ENCODE peak calls at places on chromosomes 12 and 14, in ten cellular contexts. One of them, this sample, is unnamed.

GRCh38 chr14:66974397-66975025 is 214.7 kb upstream of the GARIN2 start:
- DNase-seq in Kasumi-1: no peak
- DNase-seq in left ventricle myocardium inferior: no peak
- DNase-seq in fibroblast of the aortic adventitia: peak; percentile 32
- DNase-seq in SW 1271: no peak
- DNase-seq in tibial artery: no peak
- DNase-seq in brain microvascular endothelial cell: peak; percentile 57
- DNase-seq in T-helper 2 cell: no peak
- DNase-seq in NCI-H187 treated with DMSO at 0.1 percent for 48 hours: no peak
- DNase-seq in HT1080: peak; percentile 31
- DNase-seq in this sample: no peak

GRCh38 chr14:74615735-74616134 is 3.7 kb upstream of the LTBP2 start:
- DNase-seq in Kasumi-1: no peak
- DNase-seq in left ventricle myocardium inferior: no peak
- DNase-seq in fibroblast of the aortic adventitia: no peak
- DNase-seq in SW 1271: no peak
- DNase-seq in tibial artery: peak; percentile 74
- DNase-seq in brain microvascular endothelial cell: no peak
- DNase-seq in T-helper 2 cell: no peak
- DNase-seq in NCI-H187 treated with DMSO at 0.1 percent for 48 hours: no peak
- DNase-seq in HT1080: no peak
- DNase-seq in this sample: no peak

GRCh38 chr14:102421366-102422057 is 58.8 kb downstream of the TECPR2 start:
- DNase-seq in Kasumi-1: no peak
- DNase-seq in left ventricle myocardium inferior: no peak
- DNase-seq in fibroblast of the aortic adventitia: no peak
- DNase-seq in SW 1271: no peak
- DNase-seq in tibial artery: no peak
- DNase-seq in brain microvascular endothelial cell: no peak
- DNase-seq in T-helper 2 cell: no peak
- DNase-seq in NCI-H187 treated with DMSO at 0.1 percent for 48 hours: no peak
- DNase-seq in HT1080: no peak
- DNase-seq in this sample: no peak

GRCh38 chr12:124809878-124810277 is 53.8 kb downstream of the SCARB1 start:
- DNase-seq in Kasumi-1: no peak
- DNase-seq in left ventricle myocardium inferior: no peak
- DNase-seq in fibroblast of the aortic adventitia: peak; percentile 57
- DNase-seq in SW 1271: no peak
- DNase-seq in tibial artery: no peak
- DNase-seq in brain microvascular endothelial cell: no peak
- DNase-seq in T-helper 2 cell: no peak
- DNase-seq in NCI-H187 treated with DMSO at 0.1 percent for 48 hours: no peak
- DNase-seq in HT1080: no peak
- DNase-seq in this sample: no peak

GRCh38 chr12:6608592-6609311 is 1.6 kb upstream of the CHD4 start:
- DNase-seq in Kasumi-1: no peak
- DNase-seq in left ventricle myocardium inferior: peak; percentile 25
- DNase-seq in fibroblast of the aortic adventitia: peak; percentile 37
- DNase-seq in SW 1271: no peak
- DNase-seq in tibial artery: peak; percentile 80
- DNase-seq in brain microvascular endothelial cell: no peak
- DNase-seq in T-helper 2 cell: no peak
- DNase-seq in NCI-H187 treated with DMSO at 0.1 percent for 48 hours: no peak
- DNase-seq in HT1080: no peak
- DNase-seq in this sample: no peak

GRCh38 chr14:90520326-90520725 is 123.5 kb downstream of the CALM1 start:
- DNase-seq in Kasumi-1: no peak
- DNase-seq in left ventricle myocardium inferior: no peak
- DNase-seq in fibroblast of the aortic adventitia: no peak
- DNase-seq in SW 1271: no peak
- DNase-seq in tibial artery: no peak
- DNase-seq in brain microvascular endothelial cell: no peak
- DNase-seq in T-helper 2 cell: no peak
- DNase-seq in NCI-H187 treated with DMSO at 0.1 percent for 48 hours: no peak
- DNase-seq in HT1080: no peak
- DNase-seq in this sample: no peak

GRCh38 chr12:105228966-105229365 is 7.0 kb downstream of the APPL2 start:
- DNase-seq in Kasumi-1: no peak
- DNase-seq in left ventricle myocardium inferior: no peak
- DNase-seq in fibroblast of the aortic adventitia: no peak
- DNase-seq in SW 1271: no peak
- DNase-seq in tibial artery: no peak
- DNase-seq in brain microvascular endothelial cell: no peak
- DNase-seq in T-helper 2 cell: no peak
- DNase-seq in NCI-H187 treated with DMSO at 0.1 percent for 48 hours: no peak
- DNase-seq in HT1080: no peak
- DNase-seq in this sample: no peak

GRCh38 chr12:51351913-51352532 is 5.5 kb upstream of the CELA1 start:
- DNase-seq in Kasumi-1: peak; percentile 70
- DNase-seq in left ventricle myocardium inferior: no peak
- DNase-seq in fibroblast of the aortic adventitia: peak; percentile 72
- DNase-seq in SW 1271: no peak
- DNase-seq in tibial artery: no peak
- DNase-seq in brain microvascular endothelial cell: peak; percentile 68
- DNase-seq in T-helper 2 cell: peak; percentile 20
- DNase-seq in NCI-H187 treated with DMSO at 0.1 percent for 48 hours: peak; percentile 12
- DNase-seq in HT1080: peak; percentile 54
- DNase-seq in this sample: no peak

GRCh38 chr14:73758392-73759182 is 44.4 kb upstream of the PNMA1 start:
- DNase-seq in Kasumi-1: peak; percentile 89
- DNase-seq in left ventricle myocardium inferior: peak; percentile 67
- DNase-seq in fibroblast of the aortic adventitia: peak; percentile 51
- DNase-seq in SW 1271: peak; percentile 30
- DNase-seq in tibial artery: peak; percentile 82
- DNase-seq in brain microvascular endothelial cell: peak; percentile 61
- DNase-seq in T-helper 2 cell: peak; percentile 83
- DNase-seq in NCI-H187 treated with DMSO at 0.1 percent for 48 hours: no peak
- DNase-seq in HT1080: peak; percentile 75
- DNase-seq in this sample: no peak

GRCh38 chr12:81819991-81820633 is 61.0 kb upstream of the PPFIA2 start:
- DNase-seq in Kasumi-1: no peak
- DNase-seq in left ventricle myocardium inferior: no peak
- DNase-seq in fibroblast of the aortic adventitia: peak; percentile 35
- DNase-seq in SW 1271: no peak
- DNase-seq in tibial artery: no peak
- DNase-seq in brain microvascular endothelial cell: peak; percentile 36
- DNase-seq in T-helper 2 cell: no peak
- DNase-seq in NCI-H187 treated with DMSO at 0.1 percent for 48 hours: no peak
- DNase-seq in HT1080: peak; percentile 81
- DNase-seq in this sample: no peak

This sample was measured in vagina.